ENCODE peak calls at places on chromosome 15, in seven cellular contexts. Q is foreskin melanocyte; S is psoas muscle; J is T-helper 1 cell; Y is ELR; C is NCI-H1436; O is stimulated activated CD4-positive, alpha-beta T cell treated with anti-CD3 and anti-CD28 coated beads, Interleukin-1b, Interleukin-23, amount 100 ng/mL, for 24 hours. Z is an unnamed sample.

GRCh38 chr15:96329403-96329981 is 1.0 kb upstream of the NR2F2 start:
- DNase-seq in O (no peak), C (no peak), J (no peak), Y (peak; percentile 37), Q (no peak), S (no peak), Z (no peak)

GRCh38 chr15:78751602-78751979 is 59.7 kb downstream of the ADAMTS7 start:
- DNase-seq in C (no peak), Y (no peak), S (no peak), J (no peak), Q (no peak), O (no peak), Z (no peak)

GRCh38 chr15:72340366-72340765 is 20.4 kb upstream of the CELF6 start:
- DNase-seq in Q (no peak), C (no peak), S (no peak), J (no peak), Y (peak; percentile 50), O (no peak), Z (no peak)

GRCh38 chr15:43998607-43999006 is 171.8 kb downstream of the WDR76 start:
- DNase-seq in Y (no peak), Q (no peak), O (no peak), S (peak; percentile 20), J (no peak), C (no peak), Z (no peak)

GRCh38 chr15:36807134-36807764 is 227.8 kb downstream of the CDIN1 start:
- DNase-seq in Y (no peak), C (no peak), J (no peak), Q (no peak), O (no peak), S (no peak), Z (no peak)

GRCh38 chr15:62561572-62561970 is 396.5 kb upstream of the C2CD4B start:
- DNase-seq in S (no peak), Q (no peak), O (no peak), J (no peak), C (no peak), Y (no peak), Z (no peak)

GRCh38 chr15:78618490-78618934 is 2.3 kb downstream of the CHRNA3 start:
- DNase-seq in S (peak; percentile 79), C (peak; percentile 77), J (peak; percentile 57), Y (peak; percentile 81), O (peak; percentile 73), Q (peak; percentile 58), Z (peak; percentile 56)

GRCh38 chr15:99467861-99468460 is 97.8 kb upstream of the MEF2A start:
- DNase-seq in Q (no peak), O (no peak), J (no peak), S (no peak), Y (peak; percentile 30), C (no peak), Z (no peak)

GRCh38 chr15:63509933-63510547 is 5.6 kb downstream of the USP3 start:
- DNase-seq in J (no peak), C (no peak), O (no peak), Y (peak; percentile 83), Q (peak; percentile 21), S (no peak), Z (no peak)

GRCh38 chr15:78069630-78070029 is 7.9 kb downstream of the TBC1D2B start:
- DNase-seq in Y (no peak), J (peak; percentile 32), Q (no peak), C (no peak), S (no peak), O (no peak), Z (no peak)

GRCh38 chr15:84715442-84716035 is 400 bp downstream of the SEC11A start:
- DNase-seq in O (peak; percentile 41), S (peak; percentile 14), C (no peak), Y (peak; percentile 42), J (peak; percentile 43), Q (peak; percentile 36), Z (no peak)

GRCh38 chr15:68303560-68304436 is 26.3 kb downstream of the FEM1B start:
- DNase-seq in S (no peak), Q (no peak), J (no peak), Y (peak; percentile 31), O (no peak), C (no peak), Z (no peak)

GRCh38 chr15:82688691-82689090 is 21.0 kb downstream of the AP3B2 start:
- DNase-seq in S (no peak), Q (no peak), C (no peak), J (no peak), O (no peak), Y (no peak), Z (no peak)

GRCh38 chr15:60022379-60022741 is 18.2 kb downstream of the FOXB1 start:
- DNase-seq in Y (no peak), J (no peak), O (no peak), S (no peak), C (no peak), Q (no peak), Z (no peak)

Z was measured in AML-193.